ENCODE peak calls at places on chromosomes 13 and 19, in seven cellular contexts. P is Peyer's patch, Q is heart left ventricle, A is upper lobe of left lung, T is A549, D is body of pancreas, J is HCT116. C is an unnamed sample. For H3K4me1, the result is how much of the 10 kb centered on the place peaks cover.

GRCh38 chr13:39415403-39415802 is 187.6 kb downstream of the LHFPL6 start:
- DNase-seq in P (no peak), Q (peak), D (peak), A (peak), T (no peak), J (peak), C (no peak)

GRCh38 chr13:114010401-114011101 is 36.7 kb upstream of the C13orf46 start:
- DNase-seq in A (no peak), J (no peak), Q (no peak), D (no peak), T (no peak), P (no peak), C (no peak)

GRCh38 chr13:73416093-73416492 is 357.3 kb downstream of the KLF5 start:
- DNase-seq in D (no peak), P (no peak), T (no peak), J (no peak), A (no peak), Q (no peak), C (no peak)

GRCh38 chr13:80237646-80238045 is 103.3 kb downstream of the SPRY2 start:
- DNase-seq in Q (no peak), A (no peak), P (no peak), T (no peak), D (no peak), J (no peak), C (no peak)

GRCh38 chr19:35048911-35049411 is 7.4 kb downstream of the HPN start:
- DNase-seq in Q (peak), J (no peak), T (no peak), P (no peak), A (peak), D (peak), C (peak)

GRCh38 chr19:35266149-35266903 is 2.4 kb upstream of the USF2 start:
- DNase-seq in P (peak), A (peak), D (no peak), T (no peak), J (no peak), Q (peak), C (peak)

GRCh38 chr13:40583738-40584137 is 82.7 kb downstream of the FOXO1 start:
- DNase-seq in D (no peak), A (no peak), T (no peak), P (no peak), Q (no peak), J (no peak), C (no peak)

GRCh38 chr19:45442927-45443461 is 19.3 kb upstream of the ERCC1 start:
- DNase-seq in T (no peak), A (peak), D (peak), P (no peak), Q (peak), J (no peak), C (peak)

GRCh38 chr19:49926520-49926919 is 2.5 kb upstream of the ATF5 start:
- DNase-seq in Q (no peak), J (no peak), D (no peak), A (no peak), T (no peak), P (no peak), C (no peak)
- H3K4me1 ChIP-seq in Q (under half), J (under half), D (under half), A (under half), T (under half), P (under half), C (under half)

GRCh38 chr19:814108-815078 is 7.4 kb downstream of the PLPPR3 start:
- DNase-seq in D (no peak), Q (peak), T (no peak), A (no peak), P (no peak), J (no peak), C (no peak)
- TF ChIP-seq POLR2A in D (no peak), Q (no peak), T (no peak), A (no peak), P (no peak), J (no peak), C (no peak)

GRCh38 chr19:1844536-1845515 is 3.5 kb downstream of the REXO1 start:
- DNase-seq in Q (no peak), P (no peak), J (no peak), D (no peak), A (no peak), T (no peak), C (no peak)

GRCh38 chr19:1841209-1841924 is 6.9 kb downstream of the REXO1 start:
- DNase-seq in P (no peak), D (no peak), A (no peak), J (no peak), T (no peak), Q (no peak), C (no peak)

GRCh38 chr19:1843646-1844394 is 4.5 kb downstream of the REXO1 start:
- DNase-seq in T (no peak), Q (no peak), D (no peak), J (no peak), P (no peak), A (no peak), C (no peak)

GRCh38 chr19:1840541-1841115 is 7.7 kb downstream of the REXO1 start:
- DNase-seq in D (no peak), J (no peak), P (no peak), Q (peak), T (no peak), A (no peak), C (no peak)

DNA sequence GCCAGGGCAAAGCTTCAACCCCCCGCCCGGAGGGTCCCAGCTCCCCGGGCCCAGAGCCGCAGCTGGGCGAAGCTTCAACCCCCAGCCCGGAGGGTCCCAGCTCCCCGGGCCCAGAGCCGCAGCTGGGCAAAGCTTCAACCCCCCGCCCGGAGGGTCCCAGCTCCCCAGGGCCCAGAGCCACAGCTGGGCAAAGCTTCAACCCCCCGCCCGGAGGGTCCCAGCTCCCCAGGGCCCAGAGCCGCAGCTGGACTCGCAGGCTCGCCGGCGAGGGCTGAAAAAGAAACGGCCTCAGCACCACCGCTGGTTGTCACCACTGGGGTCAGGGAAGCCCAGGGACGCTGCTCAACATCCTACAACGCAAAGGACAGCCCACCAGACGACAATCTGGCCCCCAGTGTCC is 5.2 kb downstream of the REXO1 start:
- DNase-seq in A (no peak), Q (no peak), T (no peak), P (no peak), D (no peak), J (no peak), C (no peak)
- H3K4me1 ChIP-seq in A (half or more), Q (half or more), T (under half), P (under half), D (half or more), J (under half), C (under half)

GRCh38 chr13:77329133-77330008 is 2.5 kb upstream of the MYCBP2 start:
- DNase-seq in A (peak), P (peak), Q (peak), T (peak), D (peak), J (peak), C (peak)
- TF ChIP-seq POLR2A in A (no peak), P (peak), Q (no peak), T (peak), D (peak), J (peak), C (peak)

GRCh38 chr19:14514215-14514871 is 3.9 kb downstream of the DNAJB1 start:
- DNase-seq in T (no peak), Q (no peak), A (no peak), P (no peak), D (no peak), J (no peak), C (no peak)

GRCh38 chr19:14517446-14517839 is 754 bp downstream of the DNAJB1 start:
- DNase-seq in J (no peak), D (no peak), P (no peak), T (no peak), A (no peak), Q (no peak), C (no peak)

GRCh38 chr19:14516048-14516534 is 2.1 kb downstream of the DNAJB1 start:
- DNase-seq in P (no peak), J (no peak), A (peak), D (no peak), T (no peak), Q (no peak), C (peak)

GRCh38 chr19:14516746-14517438 is 1.3 kb downstream of the DNAJB1 start:
- DNase-seq in D (no peak), P (peak), J (no peak), T (no peak), A (no peak), Q (no peak), C (peak)

GRCh38 chr19:14515501-14516047 is 2.6 kb downstream of the DNAJB1 start:
- DNase-seq in Q (no peak), J (no peak), P (no peak), D (no peak), T (no peak), A (no peak), C (no peak)
- H3K4me1 ChIP-seq in Q (under half), J (half or more), P (under half), D (half or more), T (half or more), A (half or more), C (under half)

DNA sequence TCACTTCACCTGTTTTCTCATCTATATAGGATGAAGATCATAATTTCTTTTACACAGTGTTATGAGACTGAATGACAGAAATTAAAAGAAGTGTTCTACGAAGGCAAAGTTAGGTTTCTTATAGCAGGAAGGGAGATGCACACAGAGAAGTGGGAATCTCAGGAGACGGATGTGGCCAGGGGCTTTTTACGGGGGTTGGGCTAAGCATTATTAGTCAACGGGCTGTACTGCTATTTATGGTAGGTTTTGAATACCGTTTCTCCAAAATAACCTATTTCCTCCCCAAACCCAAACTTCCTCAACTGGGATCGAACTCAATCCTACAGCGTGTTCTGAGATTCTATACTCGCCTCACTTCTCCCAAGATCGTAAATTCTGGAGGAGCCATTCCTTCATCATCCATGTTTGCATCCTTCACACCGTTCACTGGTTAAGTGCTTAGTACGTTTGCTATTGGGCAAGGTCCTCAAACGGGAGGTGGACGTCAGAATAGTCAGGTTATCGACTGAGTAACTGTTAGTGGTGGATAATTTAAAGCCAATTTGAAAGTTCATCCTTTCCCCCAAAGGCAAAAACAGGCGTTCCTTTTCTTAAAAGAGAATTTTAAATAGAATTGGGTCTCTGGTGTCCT is 1.2 kb upstream of the TRIM13 start:
- DNase-seq in T (no peak), A (peak), D (peak), P (no peak), J (no peak), Q (no peak), C (no peak)
- TF ChIP-seq POLR2A in T (no peak), A (no peak), D (no peak), P (no peak), J (no peak), Q (no peak), C (no peak)

DNA sequence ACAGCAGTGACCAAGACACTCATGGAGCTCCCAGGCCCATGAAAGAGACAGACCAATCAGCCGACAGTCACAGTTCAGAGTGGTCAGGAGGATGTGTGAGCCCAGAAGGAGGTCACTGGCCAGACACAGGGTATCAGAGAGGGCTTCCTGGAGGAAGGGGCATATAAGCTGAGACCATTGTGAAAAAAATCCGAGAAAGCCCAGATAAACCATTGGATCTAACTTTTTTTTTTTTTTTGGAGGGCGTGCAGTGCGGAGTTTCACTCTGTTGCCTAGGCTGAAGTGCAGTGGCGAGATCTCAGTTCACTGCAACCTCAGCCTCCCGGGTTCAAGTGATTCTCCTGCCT is 4.2 kb downstream of the ITPKC start:
- DNase-seq in P (no peak), J (no peak), Q (no peak), T (no peak), A (no peak), D (no peak), C (no peak)
- H3K4me1 ChIP-seq in P (under half), J (under half), Q (under half), T (under half), A (half or more), D (under half), C (under half)

GRCh38 chr13:92483894-92484293 is 742.7 kb upstream of the GPC6 start:
- DNase-seq in D (no peak), A (no peak), Q (no peak), J (no peak), P (no peak), T (no peak), C (no peak)

GRCh38 chr13:92487238-92487637 is 739.4 kb upstream of the GPC6 start:
- DNase-seq in T (no peak), A (no peak), D (no peak), Q (no peak), J (no peak), P (no peak), C (no peak)

GRCh38 chr13:92488249-92488845 is 738.3 kb upstream of the GPC6 start:
- DNase-seq in Q (no peak), D (no peak), P (no peak), J (no peak), T (no peak), A (no peak), C (no peak)
- TF ChIP-seq POLR2A in Q (no peak), D (no peak), P (no peak), J (no peak), T (no peak), A (no peak), C (no peak)

GRCh38 chr13:33207616-33207964 is 78.0 kb downstream of the STARD13 start:
- DNase-seq in A (no peak), D (peak), P (no peak), Q (no peak), T (no peak), J (no peak), C (no peak)
- H3K4me1 ChIP-seq in A (under half), D (half or more), P (under half), Q (under half), T (under half), J (under half), C (under half)

C was measured in right lobe of liver.